ENCODE peak calls at places on chromosomes 16 and 17, in six cellular contexts. F is IMR-90, P is neuronal stem cell, Y is H1, B is mesendoderm, Q is trophoblast cell. O is an unnamed sample.

GRCh38 chr17:43983515-43984411 is 20.7 kb upstream of the NAGS start:
- DNase-seq in F (no peak), P (no peak), Y (peak; percentile 82), B (peak; percentile 48), Q (peak; percentile 10), O (no peak)

GRCh38 chr16:57020651-57021050 is 31.3 kb downstream of the NLRC5 start:
- DNase-seq in F (no peak), P (no peak), Y (no peak), B (no peak), Q (no peak), O (no peak)

GRCh38 chr17:32596666-32597065 is 109.9 kb downstream of the CDK5R1 start:
- DNase-seq in F (peak; percentile 5), P (no peak), Y (no peak), B (peak; percentile 26), Q (no peak), O (no peak)

GRCh38 chr16:23500212-23500865 is 10.0 kb downstream of the GGA2 start:
- DNase-seq in F (no peak), P (no peak), Y (no peak), B (no peak), Q (no peak), O (no peak)

GRCh38 chr17:34382586-34383224 is 19.7 kb upstream of the CCL1 start:
- DNase-seq in F (no peak), P (no peak), Y (no peak), B (peak; percentile 60), Q (no peak), O (no peak)

GRCh38 chr17:64418506-64419339 is 28.1 kb upstream of the PECAM1 start:
- DNase-seq in F (peak; percentile 74), P (peak; percentile 51), Y (peak; percentile 55), B (peak; percentile 65), Q (peak; percentile 85), O (peak; percentile 79)

GRCh38 chr16:89485701-89486246 is 4.6 kb downstream of the ANKRD11 start:
- DNase-seq in F (no peak), P (no peak), Y (no peak), B (no peak), Q (no peak), O (no peak)

GRCh38 chr17:32006957-32007462 is at the start of gene LRRC37B:
- DNase-seq in F (peak; percentile 57), P (peak; percentile 77), Y (peak; percentile 98), B (peak; percentile 85), Q (peak; percentile 92), O (peak; percentile 79)

GRCh38 chr16:55971447-55971846 is 96.3 kb upstream of the CES5A start:
- DNase-seq in F (no peak), P (no peak), Y (no peak), B (no peak), Q (peak; percentile 91), O (no peak)

GRCh38 chr17:55527520-55528118 is 16.4 kb upstream of the SMIM36 start:
- DNase-seq in F (peak; percentile 65), P (peak; percentile 54), Y (peak; percentile 50), B (peak; percentile 62), Q (peak; percentile 28), O (peak; percentile 76)

GRCh38 chr16:89104303-89104702 is 10.7 kb downstream of the ACSF3 start:
- DNase-seq in F (no peak), P (no peak), Y (no peak), B (no peak), Q (no peak), O (no peak)

GRCh38 chr17:71224824-71225575 is 895.8 kb upstream of the SOX9 start:
- DNase-seq in F (no peak), P (no peak), Y (no peak), B (no peak), Q (no peak), O (no peak)

GRCh38 chr17:56478836-56479447 is 114.6 kb upstream of the NOG start:
- DNase-seq in F (peak; percentile 25), P (peak; percentile 8), Y (no peak), B (peak; percentile 67), Q (peak; percentile 68), O (peak; percentile 25)

GRCh38 chr16:26667271-26667703 is 399.4 kb upstream of the C16orf82 start:
- DNase-seq in F (no peak), P (peak; percentile 33), Y (peak; percentile 58), B (peak; percentile 22), Q (no peak), O (no peak)

GRCh38 chr17:36722903-36723263 is 121.5 kb downstream of the MRM1 start:
- DNase-seq in F (no peak), P (no peak), Y (no peak), B (no peak), Q (no peak), O (no peak)

GRCh38 chr17:79982986-79983385 is 52.7 kb downstream of the TBC1D16 start:
- DNase-seq in F (no peak), P (no peak), Y (no peak), B (no peak), Q (no peak), O (no peak)

GRCh38 chr16:85286970-85287814 is 174.9 kb upstream of the CIBAR2 start:
- DNase-seq in F (peak; percentile 65), P (no peak), Y (no peak), B (no peak), Q (peak; percentile 53), O (peak; percentile 79)

GRCh38 chr16:67406111-67406593 is 10.1 kb downstream of the ZDHHC1 start:
- DNase-seq in F (no peak), P (no peak), Y (no peak), B (no peak), Q (no peak), O (no peak)

GRCh38 chr17:80605326-80606066 is 60.9 kb downstream of the RPTOR start:
- DNase-seq in F (peak; percentile 44), P (no peak), Y (no peak), B (no peak), Q (peak; percentile 26), O (no peak)

GRCh38 chr17:50920891-50921595 is 54.9 kb upstream of the TOB1 start:
- DNase-seq in F (no peak), P (no peak), Y (no peak), B (no peak), Q (no peak), O (no peak)

GRCh38 chr16:23384878-23385277 is 68.1 kb downstream of the COG7 start:
- DNase-seq in F (no peak), P (no peak), Y (no peak), B (no peak), Q (peak; percentile 21), O (no peak)

GRCh38 chr16:87178177-87178863 is 138.9 kb downstream of the C16orf95 start:
- DNase-seq in F (no peak), P (no peak), Y (no peak), B (peak; percentile 53), Q (no peak), O (peak; percentile 60)

GRCh38 chr17:82023447-82024241 is 539 bp downstream of the LRRC45 start:
- DNase-seq in F (peak; percentile 8), P (no peak), Y (no peak), B (peak; percentile 49), Q (peak; percentile 46), O (peak; percentile 43)

GRCh38 chr16:84042879-84043485 is 387 bp upstream of the SLC38A8 start:
- DNase-seq in F (no peak), P (no peak), Y (no peak), B (peak; percentile 42), Q (no peak), O (no peak)

GRCh38 chr17:46772879-46773620 is 45.4 kb downstream of the WNT3 start:
- DNase-seq in F (no peak), P (no peak), Y (peak; percentile 71), B (peak; percentile 80), Q (no peak), O (peak; percentile 18)
- H2AK5ac ChIP-seq in F (no peak overlapping the region), P (peak overlapping the region; percentile 60), Y (peak overlapping the region; percentile 68), B (peak overlapping the region; percentile 11), Q (no peak overlapping the region), O (no peak overlapping the region)

GRCh38 chr16:3501783-3502400 is 1.1 kb downstream of the CLUAP1 start:
- DNase-seq in F (no peak), P (no peak), Y (no peak), B (no peak), Q (no peak), O (no peak)
- H3K9ac ChIP-seq in F (peak overlapping the region; percentile 58), P (peak overlapping the region; percentile 1), Y (no peak overlapping the region), B (peak overlapping the region; percentile 84), Q (no peak overlapping the region), O (peak overlapping the region; percentile 93)

GRCh38 chr17:60902399-60902798 is 224.7 kb downstream of the BCAS3 start:
- DNase-seq in F (peak; percentile 48), P (no peak), Y (no peak), B (no peak), Q (no peak), O (no peak)

GRCh38 chr17:60899115-60899514 is 221.5 kb downstream of the BCAS3 start:
- DNase-seq in F (no peak), P (no peak), Y (no peak), B (no peak), Q (no peak), O (no peak)

GRCh38 chr17:60900688-60901087 is 223.0 kb downstream of the BCAS3 start:
- DNase-seq in F (no peak), P (no peak), Y (no peak), B (no peak), Q (no peak), O (no peak)

GRCh38 chr17:60901222-60901621 is 223.6 kb downstream of the BCAS3 start:
- DNase-seq in F (peak; percentile 25), P (no peak), Y (no peak), B (no peak), Q (no peak), O (no peak)

DNA sequence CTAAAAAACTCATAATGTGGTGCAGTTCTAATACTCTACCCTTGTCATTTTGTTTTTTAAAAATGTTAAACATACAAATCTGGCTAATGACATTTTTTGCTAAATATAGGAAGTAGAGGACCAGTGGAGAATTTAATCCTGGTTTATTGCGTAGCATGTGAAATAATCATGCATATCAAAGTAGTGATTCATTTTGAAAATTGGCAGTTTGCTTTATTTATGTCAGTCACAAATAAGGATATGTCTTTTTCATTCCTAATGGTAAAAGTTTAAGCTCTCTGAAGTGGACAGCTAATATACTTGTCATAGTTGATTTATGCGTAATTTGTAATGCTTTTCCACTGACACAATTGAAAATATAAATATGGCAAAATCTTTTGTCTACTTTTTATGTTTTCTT is 224.2 kb downstream of the BCAS3 start:
- DNase-seq in F (peak; percentile 81), P (no peak), Y (no peak), B (no peak), Q (no peak), O (no peak)
- H3K4me3 ChIP-seq in F (no peak overlapping the region), P (no peak overlapping the region), Y (no peak overlapping the region), B (no peak overlapping the region), Q (no peak overlapping the region), O (no peak overlapping the region)

GRCh38 chr17:19287651-19288050 is 50.5 kb downstream of the EPN2 start:
- DNase-seq in F (no peak), P (no peak), Y (no peak), B (no peak), Q (no peak), O (no peak)
- H2AK5ac ChIP-seq in F (no peak overlapping the region), P (no peak overlapping the region), Y (peak overlapping the region; percentile 77), B (no peak overlapping the region), Q (peak overlapping the region; percentile 18), O (peak overlapping the region; percentile 24)

GRCh38 chr16:20410153-20410723 is 904 bp downstream of the ACSM5 start:
- DNase-seq in F (no peak), P (no peak), Y (no peak), B (no peak), Q (peak; percentile 18), O (no peak)
- H3K9ac ChIP-seq in F (no peak overlapping the region), P (no peak overlapping the region), Y (no peak overlapping the region), B (no peak overlapping the region), Q (no peak overlapping the region), O (peak overlapping the region; percentile 67)

DNA sequence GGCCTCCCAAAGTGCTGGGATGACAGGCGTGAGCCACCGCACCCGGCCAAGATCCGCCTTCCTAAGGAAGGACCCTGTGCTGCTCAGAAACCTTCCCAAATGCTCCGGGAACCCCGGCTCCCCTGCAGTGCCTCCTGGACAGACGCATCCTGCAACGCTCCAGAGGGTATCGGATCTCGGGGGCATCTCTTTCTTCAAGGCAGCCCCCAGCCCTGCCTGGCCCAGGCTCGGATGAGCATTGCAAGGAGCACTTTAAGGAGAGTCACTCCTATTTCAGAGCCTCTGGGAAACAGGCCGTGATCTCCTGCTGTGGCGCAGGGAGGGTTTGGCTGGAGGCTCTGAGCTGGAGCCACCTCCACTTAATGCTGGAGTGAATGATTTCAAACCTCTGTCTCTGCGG is 17.2 kb upstream of the ABR start:
- DNase-seq in F (no peak), P (no peak), Y (no peak), B (no peak), Q (no peak), O (no peak)
- H3K4me3 ChIP-seq in F (no peak overlapping the region), P (no peak overlapping the region), Y (no peak overlapping the region), B (no peak overlapping the region), Q (no peak overlapping the region), O (no peak overlapping the region)

O was measured in mesenchymal stem cell.